ENCODE peak calls at places on chromosomes 5 and 9, in four cellular contexts. N is astrocyte; U is WTC11; M is CD4-positive, alpha-beta T cell. O is an unnamed sample.

GRCh38 chr5:7745882-7746735 is 104.8 kb downstream of the CFAP90 start:
- DNase-seq in N (peak; percentile 39), M (peak; percentile 38), U (peak; percentile 88), O (peak; percentile 49)

GRCh38 chr5:180875860-180876426 is 14.9 kb upstream of the ZFP62 start:
- DNase-seq in U (no peak), M (no peak), N (no peak), O (no peak)

GRCh38 chr5:113487779-113488644 is at the start of gene MCC:
- DNase-seq in N (peak; percentile 91), M (peak; percentile 39), U (peak; percentile 89), O (peak; percentile 54)

GRCh38 chr9:131606896-131607567 is 61.7 kb downstream of the PRRT1B start:
- DNase-seq in M (no peak), U (no peak), N (no peak), O (no peak)

GRCh38 chr5:14397717-14398116 is 183.9 kb upstream of the OTULINL start:
- DNase-seq in N (peak; percentile 90), U (no peak), M (no peak), O (no peak)

GRCh38 chr5:119943148-119943547 is 313.8 kb downstream of the FAM170A start:
- DNase-seq in N (peak; percentile 3), M (no peak), U (no peak), O (no peak)

GRCh38 chr9:129954868-129955550 is 88.0 kb downstream of the FNBP1 start:
- DNase-seq in N (peak; percentile 56), M (no peak), U (no peak), O (no peak)

GRCh38 chr9:95819636-95820035 is 55.9 kb upstream of the ERCC6L2 start:
- DNase-seq in U (no peak), N (no peak), M (no peak), O (no peak)

GRCh38 chr5:116075117-116075910 is 9.5 kb upstream of the COMMD10 start:
- DNase-seq in M (no peak), N (peak; percentile 8), U (no peak), O (no peak)

GRCh38 chr9:117644133-117644532 is 60.1 kb upstream of the TLR4 start:
- DNase-seq in U (no peak), N (no peak), M (no peak), O (no peak)

GRCh38 chr9:27126682-27127081 is 17.7 kb downstream of the TEK start:
- DNase-seq in N (no peak), M (no peak), U (no peak), O (no peak)

GRCh38 chr9:95284667-95285066 is 32.8 kb downstream of the FANCC start:
- DNase-seq in M (no peak), U (no peak), N (no peak), O (no peak)

GRCh38 chr5:146052780-146053179 is 52.6 kb downstream of the PLAC8L1 start:
- DNase-seq in U (no peak), N (no peak), M (no peak), O (no peak)
- TF ChIP-seq CTCF in U (no peak), N (peak; percentile 28), M (no peak), O (peak; percentile 26)

DNA sequence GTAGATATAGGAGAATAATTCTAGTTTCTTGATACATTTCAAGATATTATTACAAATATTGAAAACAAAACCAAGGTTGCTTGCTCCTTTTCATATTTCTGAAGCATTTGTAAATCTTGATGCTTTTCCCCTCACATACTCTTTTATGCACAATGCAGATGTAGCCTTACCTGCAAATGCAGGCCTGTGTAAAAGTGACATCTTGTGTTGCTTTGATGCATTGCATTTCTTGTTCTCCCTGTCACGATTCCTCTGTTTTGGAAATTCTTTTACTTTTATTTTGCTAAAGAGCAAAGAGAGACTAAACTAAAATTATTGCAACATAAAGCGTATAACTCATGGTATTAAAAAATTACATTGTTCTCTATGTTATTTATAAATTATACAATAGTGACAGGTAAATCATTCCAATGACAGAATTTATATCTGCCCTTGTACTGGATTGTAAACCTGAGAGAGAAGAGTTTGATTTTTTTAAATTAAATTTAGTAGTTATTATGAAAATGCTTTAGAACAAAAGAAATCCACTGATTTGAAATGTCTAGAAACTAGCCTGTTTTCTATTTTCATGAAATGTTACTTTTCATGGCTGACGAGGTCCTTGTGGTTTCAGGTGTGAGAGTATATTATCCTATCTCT is 970.0 kb downstream of the MAT2B start:
- DNase-seq in U (no peak), N (peak; percentile 24), M (no peak), O (peak; percentile 3)
- TF ChIP-seq CTCF in U (peak; percentile 25), N (peak; percentile 68), M (no peak), O (peak; percentile 36)

GRCh38 chr9:124267271-124267807 is 9.6 kb downstream of the NEK6 start:
- DNase-seq in M (no peak), U (no peak), N (peak; percentile 84), O (no peak)
- TF ChIP-seq CTCF in M (no peak), U (no peak), N (no peak), O (no peak)

GRCh38 chr5:152593388-152593787 is 188.3 kb upstream of the NMUR2 start:
- DNase-seq in M (no peak), N (no peak), U (no peak), O (peak; percentile 2)
- TF ChIP-seq CTCF in M (no peak), N (no peak), U (no peak), O (peak; percentile 33)

DNA sequence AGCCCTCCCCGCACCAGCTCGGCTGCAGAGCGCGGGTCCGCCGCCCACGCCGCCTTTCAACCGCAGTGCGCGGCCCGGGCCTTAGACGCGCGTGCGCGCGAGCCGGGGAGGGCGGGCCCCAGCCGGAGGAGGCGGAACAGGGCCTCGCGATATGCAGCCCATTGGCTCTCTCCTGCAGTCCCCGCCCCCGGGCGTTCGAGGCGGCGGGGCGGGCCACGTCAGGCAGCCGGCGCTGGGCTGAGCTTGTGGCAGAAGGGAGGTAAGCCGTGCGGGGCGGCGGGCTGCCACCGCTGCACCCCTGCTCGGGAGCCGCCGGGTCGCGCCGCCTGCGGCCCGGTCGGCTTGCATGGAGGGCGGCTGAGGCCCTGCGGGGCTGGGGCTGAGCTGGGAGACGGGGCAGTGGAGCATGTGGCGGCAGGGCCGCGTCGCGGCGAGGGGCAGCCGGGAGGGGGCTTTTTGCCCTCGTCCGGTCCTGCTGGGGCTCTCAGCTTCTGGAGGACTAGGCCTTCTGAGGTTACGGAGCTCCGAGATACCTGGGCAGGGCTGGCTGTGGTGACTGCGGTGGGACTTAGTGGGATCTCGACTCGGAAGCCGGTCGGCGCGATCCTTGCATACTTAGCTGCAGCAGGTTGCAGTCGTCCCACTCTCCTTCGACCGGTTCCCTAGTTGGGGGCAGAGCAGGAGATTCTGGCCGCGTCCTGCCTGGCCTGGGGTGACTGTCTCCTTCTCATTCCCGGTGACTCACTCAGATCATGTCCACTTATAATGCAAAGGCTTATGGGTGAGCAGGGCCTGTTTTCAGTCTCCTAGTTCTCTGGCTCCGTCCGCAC is at the start of gene FOCAD:
- DNase-seq in M (peak; percentile 96), U (peak; percentile 98), N (peak; percentile 87), O (peak; percentile 98)
- TF ChIP-seq CTCF in M (no peak), U (no peak), N (no peak), O (no peak)

GRCh38 chr5:55188656-55189380 is 15.8 kb upstream of the CDC20B start:
- DNase-seq in N (no peak), M (no peak), U (no peak), O (no peak)

GRCh38 chr5:55191165-55191564 is 18.2 kb upstream of the CDC20B start:
- DNase-seq in N (no peak), M (no peak), U (no peak), O (no peak)

DNA sequence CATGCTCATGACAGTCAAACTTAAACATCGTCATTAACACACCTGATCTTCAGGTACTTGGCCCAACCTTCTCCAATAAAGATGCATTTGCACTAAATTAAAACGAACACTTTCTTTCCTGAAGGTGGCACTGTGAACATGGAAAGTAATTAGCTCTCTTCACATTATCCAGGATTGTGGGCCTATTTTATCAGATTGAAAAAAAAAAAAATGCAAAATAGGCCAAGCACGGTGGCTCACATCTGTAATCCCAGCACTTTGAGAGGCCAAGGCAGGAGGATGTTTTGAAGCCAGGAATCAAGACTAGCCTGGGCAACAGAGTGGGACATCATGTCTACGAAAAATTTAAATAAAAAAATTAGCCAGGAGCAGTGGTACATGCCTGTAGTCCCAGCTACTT is 14.4 kb upstream of the CDC20B start:
- DNase-seq in M (no peak), N (no peak), U (no peak), O (no peak)
- TF ChIP-seq CTCF in M (no peak), N (no peak), U (no peak), O (peak; percentile 30)

GRCh38 chr5:42522783-42523182 is 99.5 kb downstream of the GHR start:
- DNase-seq in U (no peak), M (no peak), N (no peak), O (no peak)

GRCh38 chr5:42520957-42521356 is 97.7 kb downstream of the GHR start:
- DNase-seq in U (no peak), M (no peak), N (no peak), O (no peak)

GRCh38 chr5:42517164-42517563 is 93.9 kb downstream of the GHR start:
- DNase-seq in M (no peak), U (no peak), N (no peak), O (no peak)

GRCh38 chr5:42518595-42519067 is 95.4 kb downstream of the GHR start:
- DNase-seq in U (no peak), M (no peak), N (no peak), O (no peak)

GRCh38 chr5:42520203-42520602 is 97.0 kb downstream of the GHR start:
- DNase-seq in M (no peak), U (no peak), N (no peak), O (no peak)
- TF ChIP-seq CTCF in M (no peak), U (no peak), N (no peak), O (no peak)

DNA sequence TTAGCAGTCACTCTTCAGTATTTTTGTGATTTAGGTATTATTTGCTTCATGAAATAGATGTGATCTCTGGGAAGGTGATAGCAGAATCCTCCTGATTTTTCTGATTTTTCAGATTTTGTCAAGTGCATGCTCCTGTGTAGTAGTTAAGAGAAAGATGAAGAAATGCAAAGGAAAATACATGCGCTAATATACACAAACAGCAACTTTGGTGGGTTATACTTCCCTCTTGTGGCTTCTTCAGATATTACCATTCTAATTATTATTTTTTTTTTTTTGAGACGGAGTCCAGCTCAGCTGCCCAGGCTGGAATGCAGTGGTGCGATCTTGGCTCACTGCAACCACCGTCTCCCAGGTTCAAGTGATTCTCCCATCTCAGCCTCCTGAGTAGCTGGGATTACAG is 31.7 kb downstream of the LMNB1 start:
- DNase-seq in N (no peak), M (no peak), U (no peak), O (no peak)
- TF ChIP-seq CTCF in N (peak; percentile 38), M (peak; percentile 59), U (no peak), O (peak; percentile 41)

O was measured in GM13977.